ENCODE peak calls at places on chromosomes 4 and X, in six cellular contexts. F is T-helper 17 cell, X is A549, W is IMR-90, A is AG04449, Z is posterior vena cava. G is an unnamed sample.

GRCh38 chr4:167234388-167234881 is at the start of gene SPOCK3:
- DNase-seq in F (no peak), X (peak), W (no peak), A (no peak), Z (peak), G (no peak)

GRCh38 chrX:20515841-20516461 is 249.2 kb upstream of the RPS6KA3 start:
- DNase-seq in F (no peak), X (peak), W (peak), A (peak), Z (no peak), G (no peak)

GRCh38 chr4:175562537-175562936 is 249.5 kb downstream of the GPM6A start:
- DNase-seq in F (no peak), X (no peak), W (no peak), A (no peak), Z (no peak), G (no peak)

GRCh38 chr4:165478260-165478659 is 99.5 kb downstream of the CPE start:
- DNase-seq in F (no peak), X (no peak), W (no peak), A (no peak), Z (no peak), G (no peak)

GRCh38 chr4:53497446-53498069 is 93.7 kb downstream of the LNX1 start:
- DNase-seq in F (no peak), X (no peak), W (peak), A (no peak), Z (peak), G (peak)

GRCh38 chr4:41394362-41394960 is 137.7 kb downstream of the UCHL1 start:
- DNase-seq in F (no peak), X (no peak), W (no peak), A (no peak), Z (no peak), G (no peak)

GRCh38 chr4:186927624-186928023 is 204.0 kb upstream of the FAT1 start:
- DNase-seq in F (no peak), X (no peak), W (no peak), A (no peak), Z (no peak), G (no peak)

GRCh38 chr4:6739920-6740319 is 23.9 kb downstream of the BLOC1S4 start:
- DNase-seq in F (no peak), X (no peak), W (no peak), A (no peak), Z (no peak), G (no peak)

GRCh38 chr4:86657910-86658309 is 63.8 kb downstream of the PTPN13 start:
- DNase-seq in F (no peak), X (no peak), W (no peak), A (no peak), Z (no peak), G (no peak)

GRCh38 chr4:16196482-16197393 is 29.5 kb downstream of the TAPT1 start:
- DNase-seq in F (no peak), X (peak), W (peak), A (no peak), Z (no peak), G (no peak)

GRCh38 chr4:80173841-80174240 is 23.5 kb upstream of the PRDM8 start:
- DNase-seq in F (no peak), X (no peak), W (peak), A (no peak), Z (no peak), G (no peak)

G was measured in gastrocnemius medialis.